ENCODE peak calls at places on chromosomes 2 and 18, in eight cellular contexts. G is OCI-LY7, L is transverse colon, R is dorsolateral prefrontal cortex, H is left ventricle myocardium inferior, C is neural progenitor cell, O is IMR-90, A is GM23338. V is an unnamed sample.

GRCh38 chr18:74558096-74558495 is 23.8 kb downstream of the CNDP1 start:
- DNase-seq in G (no peak), L (no peak), R (no peak), H (no peak), C (no peak), O (no peak), A (no peak), V (no peak)

GRCh38 chr2:61536086-61536722 is 2.0 kb downstream of the XPO1 start:
- DNase-seq in G (peak; percentile 31), L (no peak), R (no peak), H (peak; percentile 84), C (no peak), O (peak; percentile 16), A (no peak), V (no peak)

GRCh38 chr2:3317871-3318270 is 59.7 kb downstream of the EIPR1 start:
- DNase-seq in G (no peak), L (no peak), R (no peak), H (no peak), C (no peak), O (no peak), A (no peak), V (no peak)

GRCh38 chr18:77108001-77108692 is 24.4 kb downstream of the MBP start:
- DNase-seq in G (peak; percentile 29), L (peak; percentile 51), R (no peak), H (no peak), C (peak; percentile 26), O (peak; percentile 92), A (no peak), V (no peak)

GRCh38 chr18:79769698-79770500 is 27.8 kb upstream of the KCNG2 start:
- DNase-seq in G (no peak), L (peak; percentile 1), R (peak; percentile 20), H (no peak), C (no peak), O (no peak), A (no peak), V (no peak)

GRCh38 chr2:202290970-202291369 is 25.4 kb downstream of the NOP58 start:
- DNase-seq in G (no peak), L (no peak), R (no peak), H (no peak), C (no peak), O (peak; percentile 64), A (no peak), V (no peak)

GRCh38 chr18:54606835-54607212 is 15.8 kb downstream of the DYNAP start:
- DNase-seq in G (no peak), L (no peak), R (no peak), H (no peak), C (no peak), O (no peak), A (peak; percentile 36), V (no peak)

GRCh38 chr18:37334494-37335125 is 231.0 kb downstream of the CELF4 start:
- DNase-seq in G (no peak), L (no peak), R (no peak), H (no peak), C (peak; percentile 30), O (peak; percentile 46), A (no peak), V (no peak)

GRCh38 chr2:56210291-56210690 is 26.5 kb downstream of the CCDC85A start:
- DNase-seq in G (no peak), L (no peak), R (no peak), H (no peak), C (no peak), O (no peak), A (no peak), V (no peak)

GRCh38 chr18:40841473-40841872 is 1113.6 kb upstream of the PIK3C3 start:
- DNase-seq in G (no peak), L (no peak), R (no peak), H (no peak), C (no peak), O (peak; percentile 74), A (no peak), V (no peak)

GRCh38 chr2:138086556-138086955 is 122.3 kb downstream of the HNMT start:
- DNase-seq in G (no peak), L (no peak), R (no peak), H (no peak), C (no peak), O (peak; percentile 51), A (no peak), V (no peak)

GRCh38 chr2:229127471-229127870 is 143.6 kb downstream of the PID1 start:
- DNase-seq in G (no peak), L (no peak), R (no peak), H (no peak), C (no peak), O (no peak), A (no peak), V (no peak)

GRCh38 chr18:3032721-3033120 is 19.8 kb upstream of the LPIN2 start:
- DNase-seq in G (no peak), L (no peak), R (no peak), H (no peak), C (no peak), O (no peak), A (no peak), V (no peak)

GRCh38 chr2:120869036-120869435 is 133.4 kb downstream of the GLI2 start:
- DNase-seq in G (no peak), L (no peak), R (no peak), H (no peak), C (no peak), O (no peak), A (no peak), V (no peak)

GRCh38 chr18:45370190-45371010 is 244.9 kb upstream of the SLC14A2 start:
- DNase-seq in G (no peak), L (no peak), R (no peak), H (no peak), C (no peak), O (no peak), A (peak; percentile 5), V (peak; percentile 43)

GRCh38 chr2:28809927-28810326 is 707 bp upstream of the SPDYA start:
- DNase-seq in G (no peak), L (no peak), R (no peak), H (no peak), C (no peak), O (no peak), A (no peak), V (no peak)
- H3K4me3 ChIP-seq in G (no peak overlapping the region), L (peak overlapping the region; percentile 52), R (peak overlapping the region; percentile 53), H (peak overlapping the region; percentile 71), C (peak overlapping the region; percentile 47), O (peak overlapping the region; percentile 70), A (peak overlapping the region; percentile 66), V (no peak overlapping the region)

DNA sequence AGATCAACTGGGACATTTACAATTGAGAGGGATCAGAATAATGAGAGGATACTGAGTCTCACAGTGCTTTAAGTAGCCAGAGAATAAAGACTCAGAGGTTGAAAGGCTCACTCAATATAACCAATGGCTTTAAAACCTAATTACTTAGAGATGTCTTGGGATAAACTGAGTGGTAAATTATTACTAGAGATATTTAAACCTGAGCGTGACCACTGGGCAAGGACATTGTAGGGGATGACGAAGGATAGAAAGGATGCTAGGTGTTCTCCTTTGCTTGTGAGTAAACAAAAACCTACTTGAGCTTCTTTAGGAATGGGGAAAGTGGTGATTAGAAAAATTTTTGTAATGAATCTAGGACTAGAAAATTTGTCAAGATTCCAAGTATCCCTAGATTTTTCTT is 12.0 kb upstream of the SLC38A11 start:
- DNase-seq in G (no peak), L (no peak), R (no peak), H (no peak), C (peak; percentile 15), O (no peak), A (no peak), V (no peak)
- H3K27ac ChIP-seq in G (no peak overlapping the region), L (no peak overlapping the region), R (no peak overlapping the region), H (no peak overlapping the region), C (peak overlapping the region; percentile 85), O (no peak overlapping the region), A (no peak overlapping the region), V (no peak overlapping the region)

GRCh38 chr2:43146083-43146482 is 80.3 kb downstream of the ZFP36L2 start:
- DNase-seq in G (no peak), L (no peak), R (no peak), H (no peak), C (no peak), O (no peak), A (no peak), V (no peak)
- TF ChIP-seq CTCF in G (no peak), L (no peak), R (no peak), H (peak; percentile 9), C (no peak), O (no peak), A (peak; percentile 21), V (no peak)

GRCh38 chr18:21262979-21263378 is 20.9 kb downstream of the GREB1L start:
- DNase-seq in G (no peak), L (no peak), R (no peak), H (no peak), C (peak; percentile 94), O (no peak), A (peak; percentile 63), V (no peak)
- H3K4me3 ChIP-seq in G (no peak overlapping the region), L (no peak overlapping the region), R (no peak overlapping the region), H (no peak overlapping the region), C (peak overlapping the region; percentile 39), O (no peak overlapping the region), A (no peak overlapping the region), V (no peak overlapping the region)